ENCODE peak calls at places on chromosomes 13 and 19, in eight cellular contexts. W is fibroblast of lung; K is CD8-positive, alpha-beta memory T cell; Q is stimulated activated CD8-positive, alpha-beta memory T cell treated with anti-CD3 and anti-CD28 coated beads, Interleukin-4, amount 100 ng/mL, for 1 hour; Z is Right ventricle myocardium inferior; V is DMS153; N is mucosa of gallbladder; L is SJSA1. D is an unnamed sample.

GRCh38 chr19:40309666-40310065 is 24.5 kb upstream of the AKT2 start:
- DNase-seq in W (no peak), K (no peak), Q (no peak), Z (no peak), V (no peak), N (no peak), L (no peak), D (no peak)

GRCh38 chr19:4238831-4239230 is 8.0 kb upstream of the YJU2 start:
- DNase-seq in W (no peak), K (no peak), Q (no peak), Z (peak), V (no peak), N (no peak), L (no peak), D (no peak)

GRCh38 chr19:38869160-38869835 is 8.8 kb downstream of the RINL start:
- DNase-seq in W (no peak), K (peak), Q (no peak), Z (peak), V (no peak), N (no peak), L (no peak), D (no peak)

GRCh38 chr19:17079710-17080440 is 4.3 kb downstream of the MYO9B start:
- DNase-seq in W (peak), K (peak), Q (peak), Z (peak), V (no peak), N (peak), L (peak), D (peak)

GRCh38 chr13:54637377-54637776 is 1608.8 kb downstream of the OLFM4 start:
- DNase-seq in W (peak), K (no peak), Q (no peak), Z (no peak), V (no peak), N (peak), L (no peak), D (no peak)

GRCh38 chr13:39450176-39450575 is 152.8 kb downstream of the LHFPL6 start:
- DNase-seq in W (no peak), K (no peak), Q (no peak), Z (no peak), V (no peak), N (no peak), L (no peak), D (no peak)

GRCh38 chr13:105343134-105343806 is 1192.2 kb downstream of the EFNB2 start:
- DNase-seq in W (peak), K (no peak), Q (no peak), Z (no peak), V (no peak), N (no peak), L (no peak), D (no peak)

GRCh38 chr13:111210945-111211469 is 95.9 kb downstream of the ARHGEF7 start:
- DNase-seq in W (no peak), K (no peak), Q (no peak), Z (no peak), V (no peak), N (no peak), L (no peak), D (no peak)

GRCh38 chr19:3457531-3458228 is 22.6 kb downstream of the SMIM24 start:
- DNase-seq in W (peak), K (no peak), Q (no peak), Z (no peak), V (no peak), N (no peak), L (no peak), D (no peak)

GRCh38 chr19:275958-276646 is 15.1 kb downstream of the PLPP2 start:
- DNase-seq in W (no peak), K (no peak), Q (no peak), Z (no peak), V (no peak), N (no peak), L (no peak), D (no peak)

GRCh38 chr19:6766357-6767080 is 716 bp downstream of the SH2D3A start:
- DNase-seq in W (no peak), K (no peak), Q (no peak), Z (no peak), V (no peak), N (no peak), L (no peak), D (no peak)

D was measured in adrenal gland.